ENCODE peak calls at places on chromosome 16, in seven cellular contexts. U is GM12865, W is BE2C, M is mucosa of descending colon, B is MM.1S, D is esophagus muscularis mucosa, R is right lobe of liver. P is an unnamed sample.

GRCh38 chr16:53620476-53620875 is 83.2 kb downstream of the RPGRIP1L start:
- DNase-seq in U (no peak), W (no peak), M (no peak), B (no peak), D (no peak), R (no peak), P (no peak)

GRCh38 chr16:84838383-84838948 is 18.7 kb downstream of the CRISPLD2 start:
- DNase-seq in U (no peak), W (no peak), M (no peak), B (no peak), D (no peak), R (no peak), P (no peak)

GRCh38 chr16:80689487-80689886 is 114.9 kb downstream of the CDYL2 start:
- DNase-seq in U (no peak), W (no peak), M (no peak), B (no peak), D (no peak), R (no peak), P (no peak)

GRCh38 chr16:88014201-88014781 is 63.1 kb downstream of the BANP start:
- DNase-seq in U (no peak), W (no peak), M (no peak), B (no peak), D (no peak), R (no peak), P (no peak)

GRCh38 chr16:89314357-89314756 is 96.9 kb downstream of the ZNF778 start:
- DNase-seq in U (no peak), W (no peak), M (no peak), B (no peak), D (no peak), R (no peak), P (peak)

GRCh38 chr16:24771779-24772157 is 42.3 kb downstream of the TNRC6A start:
- DNase-seq in U (no peak), W (no peak), M (no peak), B (no peak), D (no peak), R (no peak), P (no peak)

GRCh38 chr16:83441523-83441922 is 366.3 kb upstream of the HSBP1 start:
- DNase-seq in U (no peak), W (no peak), M (no peak), B (no peak), D (no peak), R (no peak), P (no peak)

GRCh38 chr16:86609115-86609514 is 30.8 kb downstream of the FOXL1 start:
- DNase-seq in U (no peak), W (no peak), M (no peak), B (no peak), D (no peak), R (no peak), P (no peak)

GRCh38 chr16:2429771-2430663 is 770 bp downstream of the CCNF start:
- DNase-seq in U (peak), W (peak), M (no peak), B (peak), D (no peak), R (no peak), P (no peak)

GRCh38 chr16:64051826-64052225 is 1070.0 kb downstream of the CDH11 start:
- DNase-seq in U (no peak), W (peak), M (no peak), B (peak), D (no peak), R (no peak), P (no peak)
- TF ChIP-seq CTCF in U (no peak), W (peak), M (no peak), B (peak), D (no peak), R (peak), P (no peak)

GRCh38 chr16:27426423-27427408 is 24.7 kb downstream of the IL21R start:
- DNase-seq in U (peak), W (no peak), M (peak), B (no peak), D (peak), R (no peak), P (peak)

GRCh38 chr16:27429330-27429871 is 27.4 kb downstream of the IL21R start:
- DNase-seq in U (no peak), W (no peak), M (no peak), B (no peak), D (peak), R (no peak), P (peak)

GRCh38 chr16:27429981-27430441 is 28.0 kb downstream of the IL21R start:
- DNase-seq in U (peak), W (no peak), M (no peak), B (no peak), D (peak), R (no peak), P (peak)

GRCh38 chr16:27427538-27427937 is 25.6 kb downstream of the IL21R start:
- DNase-seq in U (peak), W (no peak), M (no peak), B (no peak), D (no peak), R (no peak), P (peak)

GRCh38 chr16:27428035-27428785 is 26.2 kb downstream of the IL21R start:
- DNase-seq in U (peak), W (no peak), M (no peak), B (no peak), D (peak), R (no peak), P (peak)
- TF ChIP-seq CTCF in U (peak), W (no peak), M (no peak), B (no peak), D (no peak), R (peak), P (no peak)

GRCh38 chr16:533391-534088 is 6.0 kb downstream of the CAPN15 start:
- DNase-seq in U (no peak), W (no peak), M (peak), B (no peak), D (no peak), R (peak), P (no peak)

GRCh38 chr16:536746-537145 is 9.2 kb downstream of the CAPN15 start:
- DNase-seq in U (no peak), W (no peak), M (no peak), B (no peak), D (no peak), R (no peak), P (no peak)

GRCh38 chr16:535446-536405 is 8.2 kb downstream of the CAPN15 start:
- DNase-seq in U (no peak), W (no peak), M (peak), B (no peak), D (no peak), R (no peak), P (peak)

GRCh38 chr16:534089-534635 is 6.7 kb downstream of the CAPN15 start:
- DNase-seq in U (no peak), W (no peak), M (peak), B (no peak), D (no peak), R (peak), P (no peak)

GRCh38 chr16:534856-535445 is 7.4 kb downstream of the CAPN15 start:
- DNase-seq in U (no peak), W (no peak), M (no peak), B (no peak), D (no peak), R (no peak), P (no peak)
- TF ChIP-seq CTCF in U (no peak), W (no peak), M (no peak), B (no peak), D (no peak), R (no peak), P (no peak)

GRCh38 chr16:79587897-79588296 is 12.6 kb downstream of the MAF start:
- DNase-seq in U (no peak), W (no peak), M (no peak), B (no peak), D (no peak), R (no peak), P (no peak)
- TF ChIP-seq CTCF in U (no peak), W (no peak), M (no peak), B (no peak), D (no peak), R (no peak), P (no peak)

GRCh38 chr16:29760567-29761279 is 14.9 kb upstream of the C16orf54 start:
- DNase-seq in U (no peak), W (no peak), M (no peak), B (no peak), D (no peak), R (no peak), P (no peak)

GRCh38 chr16:29761882-29762281 is 16.1 kb upstream of the C16orf54 start:
- DNase-seq in U (no peak), W (no peak), M (no peak), B (no peak), D (no peak), R (no peak), P (no peak)

GRCh38 chr16:29753516-29753915 is 7.7 kb upstream of the C16orf54 start:
- DNase-seq in U (no peak), W (no peak), M (no peak), B (no peak), D (no peak), R (no peak), P (no peak)

GRCh38 chr16:29756654-29757053 is 10.9 kb upstream of the C16orf54 start:
- DNase-seq in U (no peak), W (no peak), M (no peak), B (no peak), D (no peak), R (no peak), P (no peak)

DNA sequence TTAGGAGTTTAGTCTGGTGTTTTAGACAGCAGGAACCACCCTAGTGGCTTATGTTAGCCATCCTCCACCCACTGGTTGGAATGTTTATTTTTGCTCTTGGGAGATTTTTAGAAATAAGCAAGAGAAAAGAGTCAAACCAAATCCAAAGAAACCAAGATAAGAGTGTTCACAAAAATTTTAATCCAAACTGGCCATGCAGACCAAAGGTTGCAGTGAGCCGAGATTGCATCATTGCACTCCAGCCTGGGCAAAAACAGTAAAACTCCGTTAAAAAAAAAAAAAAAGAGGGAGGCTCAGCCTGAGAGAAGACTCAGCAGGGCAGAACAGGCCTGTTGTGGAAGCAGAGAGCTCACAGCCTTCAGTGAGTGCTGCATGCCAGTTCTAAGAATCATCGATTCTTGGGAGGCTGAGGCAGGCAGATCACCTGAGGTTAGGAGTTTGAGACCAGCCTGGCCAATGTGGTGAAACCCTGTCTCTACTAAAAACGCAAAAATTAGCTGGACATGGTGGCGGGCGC is 12.2 kb upstream of the C16orf54 start:
- DNase-seq in U (no peak), W (no peak), M (no peak), B (no peak), D (no peak), R (peak), P (no peak)
- TF ChIP-seq CTCF in U (no peak), W (no peak), M (no peak), B (no peak), D (no peak), R (no peak), P (no peak)

GRCh38 chr16:67404740-67405226 is 11.5 kb upstream of the TPPP3 start:
- DNase-seq in U (no peak), W (no peak), M (peak), B (no peak), D (no peak), R (no peak), P (no peak)
- TF ChIP-seq CTCF in U (no peak), W (no peak), M (no peak), B (no peak), D (no peak), R (no peak), P (no peak)

DNA sequence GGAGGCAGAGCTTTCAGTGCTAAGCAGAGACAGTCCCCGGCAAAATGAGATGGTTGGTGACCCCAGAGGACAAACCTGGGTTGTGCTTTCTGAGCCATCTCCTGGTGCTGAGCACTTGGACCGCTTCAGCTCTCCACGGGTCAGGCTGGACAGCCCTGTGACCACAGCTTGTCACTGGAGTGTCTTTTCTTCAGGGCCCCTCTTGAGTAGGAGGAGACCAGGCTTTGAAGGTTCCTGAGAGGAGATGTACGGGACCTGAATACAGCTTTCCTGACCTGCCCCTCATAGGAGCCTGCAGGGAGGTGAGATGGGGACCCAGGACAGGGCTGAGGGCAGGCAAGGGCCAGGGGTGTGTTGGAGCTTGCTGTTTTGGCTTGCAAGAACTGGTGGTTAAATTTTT is 17.8 kb upstream of the ADGRG1 start:
- DNase-seq in U (no peak), W (no peak), M (no peak), B (no peak), D (no peak), R (no peak), P (no peak)
- TF ChIP-seq CTCF in U (no peak), W (no peak), M (no peak), B (no peak), D (no peak), R (no peak), P (no peak)

GRCh38 chr16:546909-547770 is 13.1 kb upstream of the PRR35 start:
- DNase-seq in U (no peak), W (peak), M (peak), B (no peak), D (no peak), R (peak), P (peak)

GRCh38 chr16:552171-552570 is 8.0 kb upstream of the PRR35 start:
- DNase-seq in U (no peak), W (no peak), M (no peak), B (no peak), D (no peak), R (no peak), P (no peak)

GRCh38 chr16:548586-548985 is 11.6 kb upstream of the PRR35 start:
- DNase-seq in U (no peak), W (no peak), M (no peak), B (no peak), D (no peak), R (no peak), P (no peak)

GRCh38 chr16:551210-551609 is 9.0 kb upstream of the PRR35 start:
- DNase-seq in U (no peak), W (no peak), M (no peak), B (no peak), D (no peak), R (no peak), P (no peak)

GRCh38 chr16:549544-550263 is 10.5 kb upstream of the PRR35 start:
- DNase-seq in U (no peak), W (no peak), M (no peak), B (no peak), D (no peak), R (no peak), P (no peak)
- TF ChIP-seq CTCF in U (no peak), W (peak), M (no peak), B (no peak), D (no peak), R (no peak), P (no peak)

P was measured in activated CD8-positive, alpha-beta T cell treated with anti-CD3 and anti-CD28 coated beads for 36 hours.